ENCODE peak calls at places on chromosomes 6 and 20, in ten cellular contexts. P is CD4-positive, alpha-beta T cell; T is BJ; O is fibroblast of lung; W is endothelial cell of umbilical vein; K is AG09319; B is body of pancreas; G is cardiac fibroblast; F is kidney; L is brain microvascular endothelial cell. A is an unnamed sample.

GRCh38 chr6:170202416-170203135 is 88.3 kb downstream of the DLL1 start:
- DNase-seq in P (no peak), T (no peak), O (no peak), W (no peak), K (no peak), B (peak; percentile 0), G (no peak), F (no peak), L (no peak), A (no peak)

GRCh38 chr6:124798942-124799496 is 163.2 kb upstream of the RNF217 start:
- DNase-seq in P (no peak), T (no peak), O (no peak), W (no peak), K (no peak), B (no peak), G (peak; percentile 1), F (no peak), L (no peak), A (no peak)

GRCh38 chr6:82365011-82365751 is 1.6 kb downstream of the TPBG start:
- DNase-seq in P (no peak), T (no peak), O (peak; percentile 61), W (peak; percentile 24), K (no peak), B (peak; percentile 27), G (peak; percentile 44), F (peak; percentile 82), L (peak; percentile 6), A (peak; percentile 75)

GRCh38 chr20:11112837-11113236 is 439.0 kb upstream of the JAG1 start:
- DNase-seq in P (no peak), T (no peak), O (peak; percentile 39), W (no peak), K (no peak), B (no peak), G (no peak), F (no peak), L (no peak), A (no peak)

GRCh38 chr6:152225231-152225934 is 411.8 kb downstream of the SYNE1 start:
- DNase-seq in P (no peak), T (no peak), O (peak; percentile 39), W (no peak), K (peak; percentile 20), B (no peak), G (no peak), F (no peak), L (no peak), A (no peak)

GRCh38 chr20:17741220-17741619 is 41.5 kb downstream of the BANF2 start:
- DNase-seq in P (no peak), T (no peak), O (no peak), W (no peak), K (no peak), B (no peak), G (no peak), F (no peak), L (no peak), A (no peak)

GRCh38 chr20:58349586-58349985 is 39.4 kb upstream of the VAPB start:
- DNase-seq in P (no peak), T (no peak), O (peak; percentile 77), W (no peak), K (no peak), B (no peak), G (peak; percentile 60), F (no peak), L (peak; percentile 73), A (no peak)

GRCh38 chr6:148616811-148617210 is 130.0 kb upstream of the UST start:
- DNase-seq in P (no peak), T (no peak), O (no peak), W (no peak), K (no peak), B (no peak), G (peak; percentile 38), F (no peak), L (no peak), A (no peak)

GRCh38 chr20:49394264-49394663 is 88.2 kb downstream of the KCNB1 start:
- DNase-seq in P (no peak), T (no peak), O (no peak), W (no peak), K (no peak), B (peak; percentile 12), G (peak; percentile 9), F (no peak), L (peak; percentile 12), A (no peak)

GRCh38 chr6:149852180-149852579 is 12.0 kb downstream of the LRP11 start:
- DNase-seq in P (no peak), T (no peak), O (peak; percentile 84), W (peak; percentile 71), K (no peak), B (no peak), G (peak; percentile 82), F (no peak), L (peak; percentile 41), A (no peak)

GRCh38 chr6:50285735-50286134 is 236.0 kb upstream of the DEFB112 start:
- DNase-seq in P (no peak), T (no peak), O (no peak), W (no peak), K (no peak), B (no peak), G (no peak), F (no peak), L (no peak), A (no peak)

GRCh38 chr6:87756858-87757257 is 54.8 kb upstream of the AKIRIN2 start:
- DNase-seq in P (no peak), T (peak; percentile 31), O (peak; percentile 95), W (peak; percentile 26), K (peak; percentile 61), B (peak; percentile 50), G (peak; percentile 75), F (no peak), L (peak; percentile 68), A (no peak)

GRCh38 chr6:89047473-89047872 is 33.1 kb upstream of the PNRC1 start:
- DNase-seq in P (no peak), T (no peak), O (no peak), W (no peak), K (no peak), B (no peak), G (no peak), F (no peak), L (no peak), A (no peak)

GRCh38 chr6:87789198-87789899 is 87.3 kb upstream of the AKIRIN2 start:
- DNase-seq in P (no peak), T (no peak), O (peak; percentile 48), W (peak; percentile 77), K (no peak), B (peak; percentile 25), G (peak; percentile 74), F (no peak), L (peak; percentile 50), A (no peak)

GRCh38 chr6:150420926-150421325 is 52.1 kb downstream of the IYD start:
- DNase-seq in P (no peak), T (no peak), O (no peak), W (no peak), K (no peak), B (no peak), G (no peak), F (no peak), L (no peak), A (no peak)

GRCh38 chr6:9581155-9581554 is 833.7 kb downstream of the TFAP2A start:
- DNase-seq in P (no peak), T (no peak), O (no peak), W (peak; percentile 17), K (no peak), B (no peak), G (no peak), F (no peak), L (no peak), A (no peak)

GRCh38 chr20:17910828-17911294 is 57.7 kb downstream of the SNX5 start:
- DNase-seq in P (no peak), T (peak; percentile 89), O (peak; percentile 93), W (peak; percentile 52), K (peak; percentile 90), B (peak; percentile 66), G (peak; percentile 96), F (no peak), L (peak; percentile 89), A (no peak)

GRCh38 chr6:84141506-84141905 is 85.9 kb downstream of the CEP162 start:
- DNase-seq in P (no peak), T (no peak), O (no peak), W (peak; percentile 15), K (no peak), B (no peak), G (no peak), F (no peak), L (no peak), A (no peak)

GRCh38 chr20:62805711-62806382 is 1.2 kb downstream of the OGFR start:
- DNase-seq in P (no peak), T (no peak), O (no peak), W (no peak), K (no peak), B (peak; percentile 68), G (no peak), F (no peak), L (no peak), A (no peak)

GRCh38 chr6:6703720-6704422 is 115.4 kb downstream of the LY86 start:
- DNase-seq in P (no peak), T (no peak), O (no peak), W (no peak), K (no peak), B (peak; percentile 56), G (no peak), F (peak; percentile 80), L (no peak), A (no peak)

GRCh38 chr6:121435444-121436069 is at the start of gene GJA1:
- DNase-seq in P (no peak), T (peak; percentile 65), O (peak; percentile 86), W (peak; percentile 96), K (peak; percentile 56), B (peak; percentile 14), G (peak; percentile 85), F (no peak), L (peak; percentile 85), A (no peak)

GRCh38 chr20:57329608-57330221 is at the start of gene SPO11:
- DNase-seq in P (no peak), T (no peak), O (no peak), W (no peak), K (no peak), B (no peak), G (no peak), F (no peak), L (no peak), A (peak; percentile 68)
- TF ChIP-seq CTCF in P (no peak), T (peak; percentile 27), O (no peak), W (no peak), K (no peak), B (peak; percentile 31), G (no peak), F (no peak), L (peak; percentile 21), A (peak; percentile 66)

GRCh38 chr6:22470454-22471368 is 98.7 kb upstream of the HDGFL1 start:
- DNase-seq in P (no peak), T (no peak), O (peak; percentile 72), W (peak; percentile 98), K (peak; percentile 59), B (peak; percentile 87), G (peak; percentile 72), F (no peak), L (peak; percentile 60), A (no peak)
- TF ChIP-seq CTCF in P (no peak), T (peak; percentile 16), O (peak; percentile 16), W (no peak), K (peak; percentile 13), B (peak; percentile 61), G (no peak), F (no peak), L (peak; percentile 38), A (peak; percentile 54)

GRCh38 chr6:156189195-156189594 is 588.0 kb upstream of the ARID1B start:
- DNase-seq in P (no peak), T (no peak), O (no peak), W (no peak), K (no peak), B (no peak), G (no peak), F (no peak), L (no peak), A (no peak)
- TF ChIP-seq CTCF in P (no peak), T (no peak), O (no peak), W (no peak), K (no peak), B (no peak), G (no peak), F (no peak), L (no peak), A (no peak)

GRCh38 chr6:116096979-116097816 is 3.5 kb upstream of the NT5DC1 start:
- DNase-seq in P (no peak), T (no peak), O (no peak), W (no peak), K (no peak), B (no peak), G (peak; percentile 45), F (no peak), L (no peak), A (no peak)
- TF ChIP-seq CTCF in P (peak; percentile 71), T (peak; percentile 45), O (peak; percentile 46), W (no peak), K (peak; percentile 57), B (peak; percentile 44), G (peak; percentile 53), F (peak; percentile 28), L (peak; percentile 50), A (peak; percentile 73)